ENCODE peak calls at places on chromosomes 3 and 15, in four cellular contexts. L is left cardiac atrium; I is activated CD4-positive, alpha-beta T cell treated with anti-CD3 and anti-CD28 coated beads for 1 hour; A is dermis microvascular lymphatic vessel endothelial cell. F is an unnamed sample.

GRCh38 chr3:156633335-156633734 is 41.1 kb upstream of the TIPARP start:
- DNase-seq in L (peak; percentile 54), I (no peak), A (no peak), F (peak; percentile 70)

GRCh38 chr3:159911011-159911663 is 77.5 kb upstream of the IL12A start:
- DNase-seq in L (no peak), I (no peak), A (no peak), F (no peak)

GRCh38 chr3:43215684-43216336 is 70.5 kb upstream of the SNRK start:
- DNase-seq in L (no peak), I (no peak), A (no peak), F (no peak)

GRCh38 chr3:138263104-138263503 is 66.5 kb downstream of the NME9 start:
- DNase-seq in L (no peak), I (no peak), A (no peak), F (no peak)

GRCh38 chr3:194379231-194379630 is 9.7 kb upstream of the LRRC15 start:
- DNase-seq in L (no peak), I (no peak), A (no peak), F (no peak)

GRCh38 chr3:38346584-38347410 is at the start of gene XYLB:
- DNase-seq in L (peak; percentile 92), I (peak; percentile 55), A (peak; percentile 46), F (peak; percentile 96)

GRCh38 chr3:140342668-140343067 is 335.2 kb upstream of the TRIM42 start:
- DNase-seq in L (no peak), I (no peak), A (no peak), F (no peak)

GRCh38 chr3:170499562-170500156 is 81.0 kb downstream of the CLDN11 start:
- DNase-seq in L (peak; percentile 29), I (no peak), A (peak; percentile 38), F (no peak)

GRCh38 chr15:60784855-60785254 is 305.9 kb upstream of the ICE2 start:
- DNase-seq in L (no peak), I (no peak), A (no peak), F (no peak)

GRCh38 chr3:29099775-29100174 is 181.1 kb upstream of the RBMS3 start:
- DNase-seq in L (no peak), I (no peak), A (no peak), F (no peak)

GRCh38 chr3:18086078-18086477 is 339.1 kb downstream of the SATB1 start:
- DNase-seq in L (no peak), I (no peak), A (no peak), F (no peak)

GRCh38 chr15:89165677-89166076 is 55.7 kb downstream of the RLBP1 start:
- DNase-seq in L (no peak), I (no peak), A (no peak), F (no peak)

GRCh38 chr3:105355355-105356063 is 11.2 kb upstream of the ALCAM start:
- DNase-seq in L (no peak), I (no peak), A (no peak), F (no peak)

GRCh38 chr15:61309236-61310016 is 80.3 kb upstream of the RORA start:
- DNase-seq in L (no peak), I (no peak), A (no peak), F (no peak)

GRCh38 chr3:65483475-65483874 is 555.2 kb downstream of the MAGI1 start:
- DNase-seq in L (peak; percentile 77), I (no peak), A (peak; percentile 68), F (peak; percentile 62)

GRCh38 chr3:66396888-66397287 is 103.9 kb downstream of the LRIG1 start:
- DNase-seq in L (peak; percentile 17), I (no peak), A (no peak), F (no peak)

GRCh38 chr3:67540198-67540894 is 114.1 kb downstream of the SUCLG2 start:
- DNase-seq in L (no peak), I (no peak), A (no peak), F (no peak)

GRCh38 chr3:184584001-184584891 is 22.7 kb downstream of the EPHB3 start:
- DNase-seq in L (no peak), I (no peak), A (no peak), F (no peak)

GRCh38 chr3:112814256-112814655 is 32.4 kb downstream of the CD200R1L start:
- DNase-seq in L (no peak), I (no peak), A (no peak), F (no peak)

GRCh38 chr3:58183891-58184290 is 26.9 kb downstream of the DNASE1L3 start:
- DNase-seq in L (no peak), I (no peak), A (no peak), F (no peak)

GRCh38 chr3:144821583-144821982 is 850.0 kb downstream of the DIPK2A start:
- DNase-seq in L (no peak), I (no peak), A (no peak), F (no peak)

GRCh38 chr3:73523661-73524060 is 101.1 kb downstream of the PDZRN3 start:
- DNase-seq in L (no peak), I (no peak), A (no peak), F (no peak)

GRCh38 chr15:101115887-101116680 is 135.8 kb downstream of the CHSY1 start:
- DNase-seq in L (peak; percentile 62), I (no peak), A (no peak), F (peak; percentile 77)

GRCh38 chr3:5017953-5018531 is 38.8 kb downstream of the BHLHE40 start:
- DNase-seq in L (peak; percentile 89), I (no peak), A (no peak), F (peak; percentile 81)

GRCh38 chr3:171813897-171814460 is 3.7 kb upstream of the PLD1 start:
- DNase-seq in L (no peak), I (no peak), A (peak; percentile 83), F (no peak)

F was measured in Right ventricle myocardium inferior.